ENCODE peak calls at places on chromosomes 6 and 20, in ten cellular contexts. D is stomach, J is tibial nerve, L is A549, P is transverse colon, O is ovary, Z is SK-N-SH, C is sigmoid colon, R is K562, N is esophagus muscularis mucosa. H is an unnamed sample.
A peak's percentile ranks its signal among the peaks of the same experiment; 100 is the strongest.

GRCh38 chr6:73231986-73232391 is 6.7 kb upstream of the KHDC1L start:
- DNase-seq in R (no peak), O (no peak), P (no peak), N (no peak), J (no peak), L (no peak), Z (no peak), C (no peak), D (no peak), H (no peak)

GRCh38 chr20:19756756-19757486 is 1.1 kb upstream of the RIN2 start:
- DNase-seq in P (no peak), J (no peak), R (no peak), N (no peak), C (peak; percentile 33), D (peak; percentile 40), Z (no peak), O (no peak), L (no peak), H (no peak)

GRCh38 chr6:139376054-139376355 is 1.6 kb upstream of the CITED2 start:
- DNase-seq in Z (no peak), O (no peak), L (no peak), D (no peak), C (peak; percentile 69), P (no peak), J (no peak), R (peak; percentile 67), N (peak; percentile 91), H (no peak)

GRCh38 chr20:58711266-58712051 is 18.9 kb downstream of the NPEPL1 start:
- DNase-seq in D (peak; percentile 16), N (peak; percentile 64), L (no peak), P (peak; percentile 4), Z (peak; percentile 16), J (peak; percentile 2), O (no peak), C (peak; percentile 55), R (no peak), H (no peak)

GRCh38 chr20:38893485-38894090 is 32.6 kb upstream of the FAM83D start:
- DNase-seq in O (peak; percentile 32), R (peak; percentile 81), Z (peak; percentile 91), J (peak; percentile 50), P (peak; percentile 78), D (peak; percentile 75), L (peak; percentile 83), C (no peak), N (no peak), H (peak; percentile 56)

GRCh38 chr20:37879003-37879599 is 23.8 kb upstream of the VSTM2L start:
- DNase-seq in D (no peak), N (no peak), L (no peak), P (no peak), C (no peak), Z (no peak), J (no peak), R (no peak), O (no peak), H (no peak)

GRCh38 chr6:143110996-143111395 is 50.3 kb downstream of the AIG1 start:
- DNase-seq in Z (no peak), C (no peak), L (no peak), D (no peak), N (no peak), R (no peak), O (no peak), P (no peak), J (no peak), H (no peak)

GRCh38 chr6:168320661-168321060 is 1.1 kb upstream of the DACT2 start:
- DNase-seq in Z (no peak), D (no peak), O (no peak), N (no peak), J (no peak), C (no peak), R (no peak), P (no peak), L (no peak), H (no peak)

GRCh38 chr20:54133434-54134427 is 40.1 kb downstream of the CYP24A1 start:
- DNase-seq in Z (no peak), P (peak; percentile 60), C (no peak), O (no peak), J (no peak), D (no peak), R (no peak), N (no peak), L (no peak), H (no peak)

GRCh38 chr6:100269189-100269588 is 195.5 kb downstream of the SIM1 start:
- DNase-seq in D (no peak), J (no peak), Z (no peak), R (no peak), C (no peak), O (no peak), P (no peak), N (no peak), L (no peak), H (no peak)

GRCh38 chr6:130517444-130517931 is 151.7 kb downstream of the TMEM200A start:
- DNase-seq in L (no peak), R (no peak), N (no peak), D (no peak), Z (no peak), O (no peak), J (no peak), P (no peak), C (no peak), H (no peak)

GRCh38 chr6:160039441-160039840 is 70.6 kb downstream of the IGF2R start:
- DNase-seq in R (no peak), C (no peak), D (no peak), L (no peak), J (no peak), N (no peak), P (no peak), Z (no peak), O (no peak), H (no peak)

GRCh38 chr20:37486186-37486999 is 34.7 kb upstream of the NNAT start:
- DNase-seq in D (no peak), Z (no peak), C (peak; percentile 55), N (no peak), P (no peak), J (no peak), R (no peak), O (no peak), L (no peak), H (no peak)

GRCh38 chr6:24606200-24606599 is 39.8 kb downstream of the KIAA0319 start:
- DNase-seq in N (peak; percentile 37), J (no peak), R (no peak), P (no peak), L (no peak), D (no peak), C (no peak), Z (no peak), O (no peak), H (no peak)

GRCh38 chr6:75419408-75419807 is 74.2 kb downstream of the FILIP1 start:
- DNase-seq in J (no peak), D (no peak), N (no peak), C (no peak), P (no peak), L (no peak), Z (no peak), R (no peak), O (no peak), H (no peak)

DNA sequence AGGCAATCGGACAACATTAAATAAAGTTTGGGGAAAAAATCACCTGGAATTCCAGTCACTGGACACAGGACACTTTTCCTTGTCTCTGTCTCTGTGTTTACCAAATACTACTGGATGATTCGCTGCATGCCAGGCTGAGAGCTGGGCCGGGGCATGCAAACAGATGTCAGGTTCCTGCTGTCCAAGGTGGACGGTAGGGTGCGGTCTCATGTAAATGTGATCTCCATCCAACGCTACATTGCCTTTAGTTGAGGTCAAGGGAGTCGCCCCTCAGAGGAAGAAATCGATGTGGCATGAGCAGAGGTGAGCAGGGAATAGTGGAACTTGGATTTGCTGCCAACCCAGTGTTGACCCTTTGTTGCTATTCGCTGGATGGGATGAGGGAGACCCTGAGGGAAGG is 9.9 kb upstream of the TOX2 start:
- DNase-seq in D (no peak), N (peak; percentile 81), R (no peak), L (no peak), O (no peak), P (no peak), C (no peak), J (no peak), Z (no peak), H (no peak)
- TF ChIP-seq EP300 in D (no peak), N (no peak), R (no peak), L (no peak), O (no peak), P (no peak), C (no peak), J (no peak), Z (no peak), H (no peak)

GRCh38 chr20:56222201-56222600 is 26.3 kb upstream of the MC3R start:
- DNase-seq in C (no peak), Z (no peak), O (no peak), N (no peak), L (no peak), R (no peak), J (no peak), P (no peak), D (no peak), H (no peak)
- H3K9me3 ChIP-seq in C (peaks cover 2% of the 10 kb centered on the region), Z (no peaks in the 10 kb centered on the region), O (no peaks in the 10 kb centered on the region), N (peaks cover 13% of the 10 kb centered on the region), L (no peaks in the 10 kb centered on the region), R (no peaks in the 10 kb centered on the region), J (no peaks in the 10 kb centered on the region), P (no peaks in the 10 kb centered on the region), D (peaks cover 25% of the 10 kb centered on the region), H (peaks cover 2% of the 10 kb centered on the region)

GRCh38 chr6:132728616-132729015 is 14.8 kb upstream of the VNN1 start:
- DNase-seq in C (no peak), R (no peak), D (no peak), O (no peak), J (no peak), N (no peak), Z (no peak), P (no peak), L (no peak), H (no peak)
- TF ChIP-seq CTCF in C (no peak), R (peak; percentile 38), D (no peak), O (no peak), J (no peak), N (no peak), Z (no peak), P (no peak), L (no peak), H (no peak)

GRCh38 chr6:4259391-4259790 is 124.0 kb upstream of the ECI2 start:
- DNase-seq in D (no peak), L (no peak), O (no peak), N (peak; percentile 64), C (no peak), J (no peak), P (no peak), R (no peak), Z (no peak), H (no peak)

GRCh38 chr6:4253604-4254211 is 118.3 kb upstream of the ECI2 start:
- DNase-seq in P (no peak), O (no peak), R (no peak), N (peak; percentile 47), J (peak; percentile 21), L (peak; percentile 18), Z (no peak), D (peak; percentile 32), C (no peak), H (no peak)

GRCh38 chr6:4262506-4262905 is 127.1 kb upstream of the ECI2 start:
- DNase-seq in C (no peak), N (peak; percentile 64), P (no peak), Z (no peak), O (no peak), J (no peak), L (no peak), D (no peak), R (no peak), H (no peak)

GRCh38 chr6:4256969-4257368 is 121.6 kb upstream of the ECI2 start:
- DNase-seq in D (no peak), O (no peak), P (no peak), R (peak; percentile 43), L (no peak), N (peak; percentile 86), Z (no peak), J (no peak), C (no peak), H (no peak)

GRCh38 chr6:4258733-4259132 is 123.4 kb upstream of the ECI2 start:
- DNase-seq in L (no peak), R (no peak), C (no peak), P (no peak), N (peak; percentile 60), O (no peak), Z (no peak), J (no peak), D (no peak), H (no peak)
- TF ChIP-seq EP300 in L (no peak), R (no peak), C (no peak), P (no peak), N (no peak), O (no peak), Z (no peak), J (no peak), D (no peak), H (no peak)